ENCODE peak calls at places on chromosomes 6 and 20, in eight cellular contexts. A, E, B, N, I, V, L and F are unnamed samples.

GRCh38 chr6:117711369-117711768 is 36.1 kb downstream of the NUS1 start:
- DNase-seq in A (no peak), E (no peak), B (no peak), N (no peak), I (no peak), V (no peak), L (peak), F (no peak)

GRCh38 chr20:47586648-47587306 is 85.1 kb downstream of the NCOA3 start:
- DNase-seq in A (no peak), E (no peak), B (no peak), N (no peak), I (peak), V (no peak), L (no peak), F (peak)

GRCh38 chr6:112235956-112236355 is 18.4 kb downstream of the LAMA4 start:
- DNase-seq in A (no peak), E (no peak), B (no peak), N (no peak), I (no peak), V (no peak), L (no peak), F (peak)

GRCh38 chr6:97882755-97883154 is 599.7 kb upstream of the MMS22L start:
- DNase-seq in A (no peak), E (no peak), B (no peak), N (no peak), I (no peak), V (no peak), L (no peak), F (no peak)

GRCh38 chr6:166551797-166552495 is 34.5 kb downstream of the RAMACL start:
- DNase-seq in A (no peak), E (no peak), B (no peak), N (no peak), I (no peak), V (no peak), L (no peak), F (no peak)

GRCh38 chr6:146850238-146850896 is 251.6 kb downstream of the ADGB start:
- DNase-seq in A (no peak), E (no peak), B (no peak), N (no peak), I (no peak), V (no peak), L (no peak), F (peak)

GRCh38 chr6:29797966-29798365 is 29.7 kb upstream of the HLA-G start:
- DNase-seq in A (no peak), E (no peak), B (no peak), N (no peak), I (no peak), V (no peak), L (no peak), F (no peak)

GRCh38 chr6:82111114-82111513 is 136.4 kb downstream of the IBTK start:
- DNase-seq in A (no peak), E (no peak), B (no peak), N (no peak), I (no peak), V (no peak), L (no peak), F (no peak)

GRCh38 chr20:46002008-46002407 is 6.7 kb upstream of the MMP9 start:
- DNase-seq in A (no peak), E (no peak), B (no peak), N (no peak), I (no peak), V (no peak), L (no peak), F (no peak)

GRCh38 chr6:152748843-152749242 is 1.8 kb upstream of the VIP start:
- DNase-seq in A (no peak), E (no peak), B (no peak), N (no peak), I (no peak), V (no peak), L (peak), F (peak)
- TF ChIP-seq CTCF in A (no peak), E (no peak), B (no peak), N (no peak), I (no peak), V (no peak), L (peak), F (peak)

DNA sequence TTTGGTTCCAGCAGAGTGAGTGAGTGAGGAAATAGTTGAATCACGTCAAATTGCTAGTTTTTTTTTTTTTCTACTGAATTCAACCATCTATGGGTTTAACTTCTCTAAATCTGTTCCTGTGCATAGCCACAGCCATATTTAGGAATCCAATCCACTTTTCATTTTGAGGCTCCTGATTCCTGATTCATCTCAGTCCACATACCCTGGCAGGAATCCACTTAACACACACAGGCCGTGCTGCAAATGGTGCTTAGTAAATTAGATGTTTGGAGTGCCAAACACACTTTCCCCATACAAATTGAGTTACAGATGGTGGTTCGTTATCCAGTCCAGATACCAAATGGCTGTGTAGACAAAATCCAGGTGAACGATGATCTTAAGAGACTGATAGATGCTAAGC is 220.3 kb downstream of the ALDH8A1 start:
- DNase-seq in A (no peak), E (no peak), B (no peak), N (no peak), I (no peak), V (no peak), L (no peak), F (no peak)
- H3K4me3 ChIP-seq in A (no peak), E (no peak), B (no peak), N (no peak), I (no peak), V (no peak), L (no peak), F (no peak)

GRCh38 chr6:114055758-114056157 is 84.8 kb upstream of the HDAC2 start:
- DNase-seq in A (no peak), E (no peak), B (no peak), N (no peak), I (no peak), V (no peak), L (no peak), F (no peak)

GRCh38 chr6:114052141-114052540 is 81.2 kb upstream of the HDAC2 start:
- DNase-seq in A (no peak), E (no peak), B (no peak), N (no peak), I (no peak), V (no peak), L (no peak), F (no peak)

GRCh38 chr6:114053791-114054190 is 82.8 kb upstream of the HDAC2 start:
- DNase-seq in A (no peak), E (no peak), B (no peak), N (no peak), I (no peak), V (no peak), L (no peak), F (no peak)

GRCh38 chr6:114058435-114058834 is 87.5 kb upstream of the HDAC2 start:
- DNase-seq in A (no peak), E (no peak), B (no peak), N (no peak), I (no peak), V (no peak), L (no peak), F (no peak)

GRCh38 chr6:114055319-114055718 is 84.4 kb upstream of the HDAC2 start:
- DNase-seq in A (no peak), E (no peak), B (no peak), N (no peak), I (no peak), V (no peak), L (no peak), F (no peak)
- TF ChIP-seq CTCF in A (no peak), E (no peak), B (no peak), N (no peak), I (no peak), V (no peak), L (no peak), F (no peak)

DNA sequence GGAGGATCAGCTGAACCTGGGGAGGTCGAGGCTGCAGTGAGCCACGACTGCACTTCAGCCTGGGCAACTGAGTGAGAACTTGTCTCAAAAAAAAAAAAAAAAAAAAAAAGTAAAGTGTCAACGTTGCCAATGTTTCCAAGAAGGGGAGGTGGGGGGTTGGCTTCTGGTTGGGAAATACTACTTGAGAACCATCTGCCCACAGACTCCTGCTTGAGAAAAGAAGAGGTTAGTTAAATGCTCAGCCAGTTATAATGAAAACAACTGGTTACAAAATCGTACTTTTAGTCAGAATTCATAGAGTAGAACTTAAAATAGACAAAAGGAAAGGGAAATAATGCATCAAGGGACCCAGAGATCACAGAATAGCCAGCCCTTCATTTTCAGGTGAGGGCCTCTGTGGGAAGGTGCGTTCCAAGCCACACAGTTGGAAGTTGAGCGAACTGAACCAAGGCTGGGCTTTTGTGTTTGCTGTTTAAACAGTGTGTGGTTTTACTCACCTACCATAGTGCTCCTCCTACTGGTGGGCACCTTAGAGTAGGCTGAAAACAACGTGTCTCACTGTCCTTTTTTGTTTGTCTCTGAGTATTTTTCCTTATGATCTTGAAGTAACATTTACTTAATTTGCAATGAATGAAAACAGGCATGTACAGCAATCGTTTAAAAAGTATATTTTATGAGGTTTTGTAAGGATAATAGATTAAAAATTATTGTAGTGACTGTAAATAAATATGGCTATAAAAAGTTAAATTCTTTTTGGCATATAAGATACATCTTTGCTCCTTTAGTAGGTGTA is 200.7 kb downstream of the BCAS1 start:
- DNase-seq in A (peak), E (peak), B (no peak), N (peak), I (no peak), V (peak), L (peak), F (peak)
- H3K4me3 ChIP-seq in A (no peak), E (no peak), B (no peak), N (no peak), I (no peak), V (no peak), L (peak), F (no peak)